ENCODE peak calls at places on chromosomes 3 and 15, in eight cellular contexts. C is kidney tubule cell, W is renal cortical epithelial cell, R is natural killer cell, J is GM12865, P is NCI-H1092, N is NCI-H460, G is activated gamma-delta T cell treated with Interleukin-2 at 50 U/mL for 16 hours. I is an unnamed sample.
A peak's percentile ranks its signal among the peaks of the same experiment; 100 is the strongest.

GRCh38 chr3:30286007-30286669 is 320.3 kb upstream of the TGFBR2 start:
- DNase-seq in C (peak; percentile 89), W (peak; percentile 99), R (no peak), J (no peak), P (peak; percentile 50), N (peak; percentile 31), G (no peak), I (peak; percentile 89)

GRCh38 chr15:101028321-101028720 is 109.2 kb downstream of the LRRK1 start:
- DNase-seq in C (no peak), W (no peak), R (no peak), J (no peak), P (no peak), N (no peak), G (no peak), I (no peak)

GRCh38 chr3:107710851-107711250 is 188.1 kb downstream of the BBX start:
- DNase-seq in C (peak; percentile 33), W (peak; percentile 53), R (no peak), J (no peak), P (no peak), N (no peak), G (no peak), I (peak; percentile 32)

GRCh38 chr3:185134532-185134931 is 18.3 kb downstream of the C3orf70 start:
- DNase-seq in C (no peak), W (no peak), R (no peak), J (no peak), P (no peak), N (no peak), G (no peak), I (no peak)

GRCh38 chr15:59746777-59747176 is 57.7 kb upstream of the BNIP2 start:
- DNase-seq in C (no peak), W (no peak), R (no peak), J (peak; percentile 4), P (peak; percentile 71), N (no peak), G (no peak), I (no peak)

GRCh38 chr15:58731756-58732535 is 17.6 kb downstream of the ADAM10 start:
- DNase-seq in C (peak; percentile 82), W (peak; percentile 94), R (no peak), J (no peak), P (no peak), N (no peak), G (no peak), I (peak; percentile 77)

GRCh38 chr3:89380006-89380405 is 272.6 kb downstream of the EPHA3 start:
- DNase-seq in C (peak; percentile 4), W (peak; percentile 1), R (no peak), J (no peak), P (no peak), N (peak; percentile 1), G (no peak), I (no peak)

GRCh38 chr3:101994386-101994785 is 145.1 kb downstream of the NFKBIZ start:
- DNase-seq in C (peak; percentile 92), W (no peak), R (no peak), J (no peak), P (no peak), N (no peak), G (no peak), I (no peak)

GRCh38 chr3:41277790-41278465 is 78.6 kb downstream of the CTNNB1 start:
- DNase-seq in C (no peak), W (no peak), R (no peak), J (no peak), P (no peak), N (no peak), G (no peak), I (no peak)

GRCh38 chr3:55547086-55547666 is 60.1 kb upstream of the WNT5A start:
- DNase-seq in C (no peak), W (no peak), R (no peak), J (no peak), P (no peak), N (no peak), G (no peak), I (no peak)

GRCh38 chr15:62497356-62497755 is 332.3 kb upstream of the C2CD4B start:
- DNase-seq in C (no peak), W (no peak), R (no peak), J (no peak), P (no peak), N (no peak), G (no peak), I (peak; percentile 18)

GRCh38 chr15:86183765-86184491 is 104.3 kb downstream of the AGBL1 start:
- DNase-seq in C (no peak), W (no peak), R (no peak), J (no peak), P (no peak), N (no peak), G (no peak), I (no peak)

GRCh38 chr3:47622648-47623047 is 44.0 kb upstream of the CSPG5 start:
- DNase-seq in C (no peak), W (no peak), R (no peak), J (no peak), P (no peak), N (no peak), G (no peak), I (no peak)

GRCh38 chr15:92651877-92652575 is 3.5 kb downstream of the FAM174B start:
- DNase-seq in C (no peak), W (no peak), R (no peak), J (no peak), P (no peak), N (no peak), G (no peak), I (no peak)

GRCh38 chr3:189629803-189630455 is 1.3 kb upstream of the TP63 start:
- DNase-seq in C (no peak), W (no peak), R (no peak), J (peak; percentile 33), P (no peak), N (no peak), G (no peak), I (no peak)

GRCh38 chr3:158659454-158660237 is 12.8 kb downstream of the LXN start:
- DNase-seq in C (peak; percentile 73), W (peak; percentile 67), R (no peak), J (peak; percentile 50), P (peak; percentile 3), N (peak; percentile 46), G (peak; percentile 36), I (peak; percentile 71)

GRCh38 chr3:119161240-119161639 is 12.2 kb upstream of the UPK1B start:
- DNase-seq in C (no peak), W (no peak), R (no peak), J (no peak), P (no peak), N (no peak), G (no peak), I (no peak)

GRCh38 chr15:101625980-101626379 is 26.2 kb downstream of the TM2D3 start:
- DNase-seq in C (peak; percentile 44), W (peak; percentile 18), R (no peak), J (no peak), P (no peak), N (no peak), G (no peak), I (no peak)

GRCh38 chr15:52529940-52530339 is 1.3 kb upstream of the MYO5A start:
- DNase-seq in C (no peak), W (no peak), R (no peak), J (no peak), P (no peak), N (no peak), G (no peak), I (no peak)

GRCh38 chr3:11060500-11061251 is 68.1 kb downstream of the SLC6A1 start:
- DNase-seq in C (peak; percentile 71), W (peak; percentile 29), R (peak; percentile 29), J (peak; percentile 33), P (peak; percentile 16), N (peak; percentile 41), G (peak; percentile 14), I (peak; percentile 63)

GRCh38 chr15:45457641-45458539 is 64.7 kb downstream of the SLC30A4 start:
- DNase-seq in C (peak; percentile 86), W (peak; percentile 77), R (peak; percentile 55), J (peak; percentile 87), P (peak; percentile 82), N (peak; percentile 86), G (peak; percentile 82), I (peak; percentile 88)

GRCh38 chr3:181265750-181266333 is 276.3 kb upstream of the DNAJC19 start:
- DNase-seq in C (no peak), W (no peak), R (no peak), J (peak; percentile 51), P (no peak), N (no peak), G (no peak), I (no peak)

GRCh38 chr3:99094611-99095010 is 193.1 kb upstream of the DCBLD2 start:
- DNase-seq in C (no peak), W (no peak), R (no peak), J (no peak), P (no peak), N (no peak), G (no peak), I (no peak)

GRCh38 chr3:19293295-19293694 is 145.0 kb downstream of the KCNH8 start:
- DNase-seq in C (no peak), W (no peak), R (no peak), J (no peak), P (no peak), N (no peak), G (no peak), I (no peak)

GRCh38 chr15:29465196-29465595 is 195.6 kb upstream of the NSMCE3 start:
- DNase-seq in C (no peak), W (no peak), R (no peak), J (no peak), P (no peak), N (no peak), G (no peak), I (no peak)

GRCh38 chr3:49406571-49407565 is 4.9 kb downstream of the RHOA start:
- DNase-seq in C (no peak), W (no peak), R (no peak), J (no peak), P (no peak), N (no peak), G (no peak), I (no peak)

GRCh38 chr3:157300091-157300490 is 136.6 kb upstream of the PTX3 start:
- DNase-seq in C (no peak), W (no peak), R (no peak), J (no peak), P (no peak), N (no peak), G (no peak), I (no peak)

GRCh38 chr3:28586325-28586724 is 237.7 kb upstream of the AZI2 start:
- DNase-seq in C (peak; percentile 7), W (peak; percentile 52), R (no peak), J (peak; percentile 30), P (no peak), N (no peak), G (no peak), I (no peak)

GRCh38 chr3:137869022-137869421 is 104.9 kb downstream of the SOX14 start:
- DNase-seq in C (no peak), W (no peak), R (no peak), J (no peak), P (no peak), N (no peak), G (no peak), I (no peak)

GRCh38 chr15:101652783-101653430 is 726 bp upstream of the TM2D3 start:
- DNase-seq in C (peak; percentile 67), W (peak; percentile 21), R (no peak), J (no peak), P (no peak), N (no peak), G (no peak), I (peak; percentile 36)

GRCh38 chr3:189632238-189632637 is 1.0 kb downstream of the TP63 start:
- DNase-seq in C (no peak), W (no peak), R (no peak), J (peak; percentile 33), P (no peak), N (no peak), G (no peak), I (no peak)

GRCh38 chr3:186150234-186150830 is 41.4 kb upstream of the ETV5 start:
- DNase-seq in C (no peak), W (no peak), R (no peak), J (no peak), P (no peak), N (no peak), G (no peak), I (no peak)

GRCh38 chr15:79425591-79426295 is 6.4 kb upstream of the MINAR1 start:
- DNase-seq in C (no peak), W (no peak), R (no peak), J (no peak), P (no peak), N (no peak), G (no peak), I (no peak)

GRCh38 chr3:100141576-100141975 is 27.3 kb upstream of the FILIP1L start:
- DNase-seq in C (no peak), W (no peak), R (no peak), J (no peak), P (no peak), N (no peak), G (no peak), I (no peak)